ENCODE peak calls at places on chromosomes 16 and 17, in five cellular contexts. One of them, this sample, is unnamed.

GRCh38 chr16:70433456-70434103 is 5.3 kb downstream of the ST3GAL2 start:
- DNase-seq in HCT116: no peak
- DNase-seq in CD8-positive, alpha-beta T cell: no peak
- DNase-seq in mucosa of descending colon: no peak
- DNase-seq in naive thymus-derived CD4-positive, alpha-beta T cell: no peak
- DNase-seq in this sample: peak; percentile 20

GRCh38 chr17:2120550-2121335 is 65.8 kb downstream of the HIC1 start:
- DNase-seq in HCT116: no peak
- DNase-seq in CD8-positive, alpha-beta T cell: no peak
- DNase-seq in mucosa of descending colon: no peak
- DNase-seq in naive thymus-derived CD4-positive, alpha-beta T cell: no peak
- DNase-seq in this sample: no peak

GRCh38 chr17:43401293-43401692 is 2.5 kb downstream of the ARL4D start:
- DNase-seq in HCT116: no peak
- DNase-seq in CD8-positive, alpha-beta T cell: no peak
- DNase-seq in mucosa of descending colon: no peak
- DNase-seq in naive thymus-derived CD4-positive, alpha-beta T cell: no peak
- DNase-seq in this sample: peak; percentile 41

GRCh38 chr16:75074920-75075687 is 41.5 kb downstream of the LDHD start:
- DNase-seq in HCT116: no peak
- DNase-seq in CD8-positive, alpha-beta T cell: peak; percentile 71
- DNase-seq in mucosa of descending colon: peak; percentile 58
- DNase-seq in naive thymus-derived CD4-positive, alpha-beta T cell: peak; percentile 71
- DNase-seq in this sample: peak; percentile 20

GRCh38 chr17:2697611-2698162 is 13.9 kb downstream of the CLUH start:
- DNase-seq in HCT116: no peak
- DNase-seq in CD8-positive, alpha-beta T cell: no peak
- DNase-seq in mucosa of descending colon: peak; percentile 19
- DNase-seq in naive thymus-derived CD4-positive, alpha-beta T cell: no peak
- DNase-seq in this sample: no peak

GRCh38 chr16:89442990-89443726 is 47.2 kb downstream of the ANKRD11 start:
- DNase-seq in HCT116: peak; percentile 37
- DNase-seq in CD8-positive, alpha-beta T cell: no peak
- DNase-seq in mucosa of descending colon: no peak
- DNase-seq in naive thymus-derived CD4-positive, alpha-beta T cell: no peak
- DNase-seq in this sample: peak; percentile 76

GRCh38 chr17:32953883-32954282 is 25.9 kb downstream of the TMEM98 start:
- DNase-seq in HCT116: no peak
- DNase-seq in CD8-positive, alpha-beta T cell: no peak
- DNase-seq in mucosa of descending colon: no peak
- DNase-seq in naive thymus-derived CD4-positive, alpha-beta T cell: no peak
- DNase-seq in this sample: no peak

GRCh38 chr17:4540224-4541040 is 14.8 kb downstream of the MYBBP1A start:
- DNase-seq in HCT116: no peak
- DNase-seq in CD8-positive, alpha-beta T cell: no peak
- DNase-seq in mucosa of descending colon: no peak
- DNase-seq in naive thymus-derived CD4-positive, alpha-beta T cell: no peak
- DNase-seq in this sample: no peak

GRCh38 chr16:1300664-1301476 is 8.6 kb upstream of the UBE2I start:
- DNase-seq in HCT116: no peak
- DNase-seq in CD8-positive, alpha-beta T cell: peak; percentile 66
- DNase-seq in mucosa of descending colon: peak; percentile 87
- DNase-seq in naive thymus-derived CD4-positive, alpha-beta T cell: peak; percentile 83
- DNase-seq in this sample: peak; percentile 81

GRCh38 chr17:72122668-72123495 is 2.1 kb downstream of the SOX9 start:
- DNase-seq in HCT116: no peak
- DNase-seq in CD8-positive, alpha-beta T cell: no peak
- DNase-seq in mucosa of descending colon: peak; percentile 64
- DNase-seq in naive thymus-derived CD4-positive, alpha-beta T cell: no peak
- DNase-seq in this sample: peak; percentile 23

GRCh38 chr16:55728797-55729196 is 73.0 kb downstream of the SLC6A2 start:
- DNase-seq in HCT116: no peak
- DNase-seq in CD8-positive, alpha-beta T cell: no peak
- DNase-seq in mucosa of descending colon: no peak
- DNase-seq in naive thymus-derived CD4-positive, alpha-beta T cell: no peak
- DNase-seq in this sample: no peak

GRCh38 chr16:84518804-84519341 is 14.4 kb upstream of the MEAK7 start:
- DNase-seq in HCT116: no peak
- DNase-seq in CD8-positive, alpha-beta T cell: peak; percentile 51
- DNase-seq in mucosa of descending colon: peak; percentile 75
- DNase-seq in naive thymus-derived CD4-positive, alpha-beta T cell: peak; percentile 56
- DNase-seq in this sample: no peak

GRCh38 chr17:9928601-9929341 is 23.7 kb upstream of the RCVRN start:
- DNase-seq in HCT116: peak; percentile 66
- DNase-seq in CD8-positive, alpha-beta T cell: no peak
- DNase-seq in mucosa of descending colon: no peak
- DNase-seq in naive thymus-derived CD4-positive, alpha-beta T cell: no peak
- DNase-seq in this sample: peak; percentile 25

GRCh38 chr16:84104231-84104630 is 12.5 kb downstream of the MBTPS1 start:
- DNase-seq in HCT116: no peak
- DNase-seq in CD8-positive, alpha-beta T cell: no peak
- DNase-seq in mucosa of descending colon: no peak
- DNase-seq in naive thymus-derived CD4-positive, alpha-beta T cell: no peak
- DNase-seq in this sample: no peak

GRCh38 chr17:21039839-21040575 is 2.8 kb downstream of the USP22 start:
- DNase-seq in HCT116: peak; percentile 53
- DNase-seq in CD8-positive, alpha-beta T cell: no peak
- DNase-seq in mucosa of descending colon: peak; percentile 41
- DNase-seq in naive thymus-derived CD4-positive, alpha-beta T cell: no peak
- DNase-seq in this sample: peak; percentile 25

DNA sequence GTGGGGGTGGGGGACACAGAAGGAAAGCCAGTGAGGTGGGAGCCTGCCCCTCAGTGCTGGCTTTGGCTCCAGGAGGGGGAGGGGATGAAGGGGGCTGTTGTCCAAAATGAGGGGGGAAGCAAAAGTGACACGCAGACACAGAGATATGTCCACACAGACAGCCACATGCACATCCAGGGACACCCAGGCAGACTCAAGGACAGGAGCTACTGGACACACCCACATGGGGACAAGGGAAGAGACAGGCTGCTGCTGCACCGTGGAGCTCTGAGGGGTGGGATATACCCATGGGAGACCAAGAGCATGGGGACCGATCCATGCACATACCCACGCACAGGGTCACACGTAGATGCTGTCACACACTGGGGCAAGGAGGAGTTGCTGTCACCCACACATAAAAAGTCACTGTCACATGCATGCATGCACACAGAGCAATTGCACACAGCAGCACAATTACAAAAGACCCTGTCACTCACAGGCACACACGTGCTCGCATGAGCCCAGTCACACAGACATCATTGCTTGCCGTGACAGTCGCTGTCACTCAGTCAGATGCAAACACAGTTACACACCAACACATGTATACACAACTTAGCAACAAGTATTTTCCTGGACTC is 1.3 kb downstream of the THRA start:
- DNase-seq in HCT116: no peak
- DNase-seq in CD8-positive, alpha-beta T cell: no peak
- DNase-seq in mucosa of descending colon: peak; percentile 52
- DNase-seq in naive thymus-derived CD4-positive, alpha-beta T cell: no peak
- DNase-seq in this sample: no peak
- H3K4me3 ChIP-seq in HCT116: peak overlapping the region; percentile 81
- H3K4me3 ChIP-seq in CD8-positive, alpha-beta T cell: peak overlapping the region; percentile 84
- H3K4me3 ChIP-seq in mucosa of descending colon: no peak overlapping the region
- H3K4me3 ChIP-seq in naive thymus-derived CD4-positive, alpha-beta T cell: peak overlapping the region; percentile 81
- H3K4me3 ChIP-seq in this sample: no peak overlapping the region

GRCh38 chr17:38353668-38354067 is 2.0 kb downstream of the SOCS7 start:
- DNase-seq in HCT116: no peak
- DNase-seq in CD8-positive, alpha-beta T cell: no peak
- DNase-seq in mucosa of descending colon: no peak
- DNase-seq in naive thymus-derived CD4-positive, alpha-beta T cell: no peak
- DNase-seq in this sample: no peak

GRCh38 chr17:38353084-38353604 is 1.5 kb downstream of the SOCS7 start:
- DNase-seq in HCT116: no peak
- DNase-seq in CD8-positive, alpha-beta T cell: no peak
- DNase-seq in mucosa of descending colon: no peak
- DNase-seq in naive thymus-derived CD4-positive, alpha-beta T cell: no peak
- DNase-seq in this sample: no peak

GRCh38 chr17:38355256-38355655 is 3.6 kb downstream of the SOCS7 start:
- DNase-seq in HCT116: no peak
- DNase-seq in CD8-positive, alpha-beta T cell: no peak
- DNase-seq in mucosa of descending colon: no peak
- DNase-seq in naive thymus-derived CD4-positive, alpha-beta T cell: no peak
- DNase-seq in this sample: no peak

GRCh38 chr17:38352245-38353083 is 820 bp downstream of the SOCS7 start:
- DNase-seq in HCT116: no peak
- DNase-seq in CD8-positive, alpha-beta T cell: no peak
- DNase-seq in mucosa of descending colon: peak; percentile 61
- DNase-seq in naive thymus-derived CD4-positive, alpha-beta T cell: peak; percentile 42
- DNase-seq in this sample: peak; percentile 45

DNA sequence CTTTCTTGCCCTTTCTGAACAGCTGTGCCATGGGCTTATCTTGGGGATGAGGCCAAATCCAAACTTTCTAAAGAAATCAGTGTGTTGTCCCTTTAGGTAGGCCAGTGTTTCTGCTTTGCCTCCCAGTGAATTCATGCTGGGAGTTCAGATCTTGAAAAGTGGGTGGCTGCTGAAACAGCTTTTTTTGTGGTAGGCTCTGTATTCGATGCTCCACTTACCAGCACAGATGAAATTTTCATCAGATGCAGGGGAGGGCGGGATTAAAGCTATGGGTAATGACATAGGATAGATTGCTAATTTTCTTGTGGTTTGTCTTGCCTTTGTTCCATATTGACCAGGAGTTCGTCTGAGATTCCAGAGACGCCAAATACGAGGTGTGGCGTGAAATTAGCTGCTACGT is 2.8 kb downstream of the SOCS7 start:
- DNase-seq in HCT116: no peak
- DNase-seq in CD8-positive, alpha-beta T cell: no peak
- DNase-seq in mucosa of descending colon: no peak
- DNase-seq in naive thymus-derived CD4-positive, alpha-beta T cell: no peak
- DNase-seq in this sample: no peak
- H3K4me3 ChIP-seq in HCT116: no peak overlapping the region
- H3K4me3 ChIP-seq in CD8-positive, alpha-beta T cell: no peak overlapping the region
- H3K4me3 ChIP-seq in mucosa of descending colon: no peak overlapping the region
- H3K4me3 ChIP-seq in naive thymus-derived CD4-positive, alpha-beta T cell: no peak overlapping the region
- H3K4me3 ChIP-seq in this sample: no peak overlapping the region

DNA sequence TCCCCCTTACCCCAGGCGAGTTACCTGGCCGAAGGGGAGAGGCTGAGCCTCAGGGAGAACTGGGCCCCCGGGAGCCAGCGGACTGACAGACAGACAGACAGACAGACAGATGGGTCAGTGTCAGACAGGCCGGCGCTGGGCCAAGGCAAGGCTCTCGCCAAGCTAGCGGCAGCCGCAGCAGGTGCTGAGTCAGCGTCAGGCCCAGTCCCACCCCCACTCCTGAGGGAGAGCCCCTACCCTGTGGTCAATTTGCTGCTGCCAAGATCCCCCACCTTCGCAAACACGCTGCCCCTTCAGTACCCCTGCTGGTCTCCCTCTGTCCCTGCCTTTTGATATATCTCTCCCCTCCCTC is 1.5 kb downstream of the FGF11 start:
- DNase-seq in HCT116: no peak
- DNase-seq in CD8-positive, alpha-beta T cell: no peak
- DNase-seq in mucosa of descending colon: no peak
- DNase-seq in naive thymus-derived CD4-positive, alpha-beta T cell: peak; percentile 42
- DNase-seq in this sample: no peak
- H3K4me3 ChIP-seq in HCT116: no peak overlapping the region
- H3K4me3 ChIP-seq in CD8-positive, alpha-beta T cell: peak overlapping the region; percentile 44
- H3K4me3 ChIP-seq in mucosa of descending colon: no peak overlapping the region
- H3K4me3 ChIP-seq in naive thymus-derived CD4-positive, alpha-beta T cell: no peak overlapping the region
- H3K4me3 ChIP-seq in this sample: no peak overlapping the region

DNA sequence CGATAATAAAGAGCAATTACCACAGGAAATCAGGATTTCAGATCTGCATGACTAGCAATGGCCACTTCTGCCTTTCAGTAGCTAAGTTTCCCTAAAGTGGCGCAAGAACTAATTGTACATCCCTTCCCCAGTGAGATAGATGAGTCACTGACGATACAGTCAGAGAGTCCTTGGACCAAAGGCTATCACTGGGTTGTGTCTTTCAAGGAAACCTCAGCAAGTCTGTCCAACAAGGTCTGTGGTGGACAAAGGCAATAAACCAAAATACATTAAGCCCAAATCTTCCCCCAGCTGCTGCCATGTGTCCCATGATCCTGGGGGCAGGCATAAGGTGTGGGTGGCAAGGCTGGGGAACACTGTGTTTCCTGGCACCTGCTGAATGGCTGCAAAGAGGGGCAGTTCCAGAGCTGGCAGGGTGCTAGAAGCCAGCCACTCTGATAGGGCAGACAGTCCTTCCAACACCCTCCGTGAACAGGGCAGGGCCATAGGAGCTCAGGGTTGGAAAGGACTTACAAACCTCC is 20.5 kb upstream of the MTMR4 start:
- DNase-seq in HCT116: peak; percentile 24
- DNase-seq in CD8-positive, alpha-beta T cell: no peak
- DNase-seq in mucosa of descending colon: no peak
- DNase-seq in naive thymus-derived CD4-positive, alpha-beta T cell: no peak
- DNase-seq in this sample: no peak
- H3K4me3 ChIP-seq in HCT116: no peak overlapping the region
- H3K4me3 ChIP-seq in CD8-positive, alpha-beta T cell: no peak overlapping the region
- H3K4me3 ChIP-seq in mucosa of descending colon: no peak overlapping the region
- H3K4me3 ChIP-seq in naive thymus-derived CD4-positive, alpha-beta T cell: no peak overlapping the region
- H3K4me3 ChIP-seq in this sample: no peak overlapping the region

DNA sequence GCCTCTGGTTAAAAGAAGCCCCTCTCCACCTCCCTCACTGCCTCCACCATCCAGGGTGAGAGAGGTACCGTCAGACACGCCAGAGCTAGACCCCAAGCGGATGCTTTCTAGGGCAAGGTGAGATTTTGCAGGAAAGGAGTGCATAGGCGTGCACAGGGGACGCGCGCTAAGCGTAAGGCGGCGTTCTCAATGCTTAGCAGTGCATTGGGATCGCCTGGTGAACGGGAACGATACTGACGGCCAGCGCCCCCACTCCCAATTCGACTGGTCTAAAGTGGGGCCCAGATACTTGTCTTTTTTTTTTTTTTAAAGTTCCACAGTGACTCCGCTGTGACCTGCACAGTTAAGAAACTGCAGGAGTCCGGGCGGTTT is 57.9 kb upstream of the CREBBP start:
- DNase-seq in HCT116: no peak
- DNase-seq in CD8-positive, alpha-beta T cell: no peak
- DNase-seq in mucosa of descending colon: no peak
- DNase-seq in naive thymus-derived CD4-positive, alpha-beta T cell: no peak
- DNase-seq in this sample: no peak
- H3K4me3 ChIP-seq in HCT116: no peak overlapping the region
- H3K4me3 ChIP-seq in CD8-positive, alpha-beta T cell: peak overlapping the region; percentile 17
- H3K4me3 ChIP-seq in mucosa of descending colon: no peak overlapping the region
- H3K4me3 ChIP-seq in naive thymus-derived CD4-positive, alpha-beta T cell: peak overlapping the region; percentile 35
- H3K4me3 ChIP-seq in this sample: no peak overlapping the region

GRCh38 chr16:2964416-2965223 is 545 bp downstream of the KREMEN2 start:
- DNase-seq in HCT116: peak; percentile 76
- DNase-seq in CD8-positive, alpha-beta T cell: peak; percentile 30
- DNase-seq in mucosa of descending colon: peak; percentile 70
- DNase-seq in naive thymus-derived CD4-positive, alpha-beta T cell: peak; percentile 75
- DNase-seq in this sample: no peak
- H3K4me3 ChIP-seq in HCT116: peak overlapping the region; percentile 71
- H3K4me3 ChIP-seq in CD8-positive, alpha-beta T cell: peak overlapping the region; percentile 46
- H3K4me3 ChIP-seq in mucosa of descending colon: no peak overlapping the region
- H3K4me3 ChIP-seq in naive thymus-derived CD4-positive, alpha-beta T cell: peak overlapping the region; percentile 44
- H3K4me3 ChIP-seq in this sample: no peak overlapping the region

DNA sequence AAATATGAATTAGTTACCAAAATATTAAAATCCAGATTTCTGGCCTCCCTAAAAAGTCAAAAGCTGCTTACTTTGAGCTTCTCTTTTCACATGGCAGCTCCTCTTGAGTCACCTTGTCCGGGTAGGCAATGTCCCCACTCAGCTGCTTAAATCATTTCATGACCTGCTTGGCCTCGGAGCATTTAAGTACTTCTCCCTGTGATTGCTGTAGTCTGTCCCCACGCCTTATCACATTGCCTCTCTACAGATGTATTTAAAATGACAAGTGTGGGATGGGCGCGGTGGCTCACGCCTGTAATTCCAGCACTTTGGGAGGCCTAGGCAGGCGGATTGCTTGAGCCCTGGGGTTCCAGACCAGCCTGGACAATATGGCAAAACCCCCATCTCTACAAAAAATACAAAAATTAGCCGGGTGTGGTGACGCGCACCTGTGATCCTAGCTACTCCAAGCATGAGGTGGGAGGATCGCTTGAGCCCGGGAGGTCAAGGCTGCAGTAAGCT is 1.2 kb upstream of the GJC1 start:
- DNase-seq in HCT116: no peak
- DNase-seq in CD8-positive, alpha-beta T cell: no peak
- DNase-seq in mucosa of descending colon: no peak
- DNase-seq in naive thymus-derived CD4-positive, alpha-beta T cell: no peak
- DNase-seq in this sample: no peak
- H3K4me3 ChIP-seq in HCT116: peak overlapping the region; percentile 22
- H3K4me3 ChIP-seq in CD8-positive, alpha-beta T cell: no peak overlapping the region
- H3K4me3 ChIP-seq in mucosa of descending colon: no peak overlapping the region
- H3K4me3 ChIP-seq in naive thymus-derived CD4-positive, alpha-beta T cell: no peak overlapping the region
- H3K4me3 ChIP-seq in this sample: no peak overlapping the region